ENCODE peak calls at places on chromosomes 4 and X, in five cellular contexts. V is GM13976, W is breast epithelium, Y is GM20000, U is heart right ventricle. G is an unnamed sample.

GRCh38 chrX:129736491-129736890 is 2.3 kb upstream of the XPNPEP2 start:
- DNase-seq in V (no peak), W (no peak), Y (no peak), U (no peak), G (no peak)

GRCh38 chr4:165874799-165875371 is 1.8 kb downstream of the TLL1 start:
- DNase-seq in V (no peak), W (no peak), Y (no peak), U (peak; percentile 36), G (peak; percentile 46)

GRCh38 chr4:109985993-109986640 is 73.4 kb downstream of the EGF start:
- DNase-seq in V (no peak), W (no peak), Y (no peak), U (no peak), G (no peak)

GRCh38 chrX:74853255-74853654 is 72.0 kb downstream of the NEXMIF start:
- DNase-seq in V (no peak), W (no peak), Y (no peak), U (no peak), G (no peak)

GRCh38 chrX:129930941-129931410 is 25.0 kb downstream of the UTP14A start:
- DNase-seq in V (no peak), W (no peak), Y (no peak), U (no peak), G (no peak)

GRCh38 chrX:129510331-129510730 is 13.0 kb downstream of the SMARCA1 start:
- DNase-seq in V (no peak), W (no peak), Y (no peak), U (no peak), G (no peak)

GRCh38 chrX:119667111-119667928 is 25.6 kb downstream of the SEPTIN6 start:
- DNase-seq in V (no peak), W (no peak), Y (no peak), U (no peak), G (no peak)

GRCh38 chrX:134753185-134754008 is 95.1 kb upstream of the PLAC1 start:
- DNase-seq in V (no peak), W (no peak), Y (no peak), U (no peak), G (no peak)

GRCh38 chr4:8220661-8221446 is 21.8 kb downstream of the SH3TC1 start:
- DNase-seq in V (no peak), W (no peak), Y (no peak), U (no peak), G (no peak)

GRCh38 chrX:79079477-79079876 is 65.0 kb upstream of the GPR174 start:
- DNase-seq in V (no peak), W (no peak), Y (no peak), U (no peak), G (no peak)

GRCh38 chr4:15729910-15730533 is 27.2 kb downstream of the BST1 start:
- DNase-seq in V (peak; percentile 61), W (no peak), Y (peak; percentile 59), U (no peak), G (no peak)

GRCh38 chr4:139452000-139452399 is 1.9 kb upstream of the RAB33B start:
- DNase-seq in V (no peak), W (no peak), Y (no peak), U (no peak), G (no peak)

GRCh38 chr4:139454646-139455045 is 725 bp downstream of the RAB33B start:
- DNase-seq in V (no peak), W (no peak), Y (no peak), U (no peak), G (no peak)

GRCh38 chr4:139453041-139453370 is 915 bp upstream of the RAB33B start:
- DNase-seq in V (peak; percentile 71), W (no peak), Y (peak; percentile 77), U (no peak), G (no peak)

GRCh38 chr4:139454111-139454600 is at the start of gene RAB33B:
- DNase-seq in V (no peak), W (no peak), Y (no peak), U (no peak), G (no peak)

DNA sequence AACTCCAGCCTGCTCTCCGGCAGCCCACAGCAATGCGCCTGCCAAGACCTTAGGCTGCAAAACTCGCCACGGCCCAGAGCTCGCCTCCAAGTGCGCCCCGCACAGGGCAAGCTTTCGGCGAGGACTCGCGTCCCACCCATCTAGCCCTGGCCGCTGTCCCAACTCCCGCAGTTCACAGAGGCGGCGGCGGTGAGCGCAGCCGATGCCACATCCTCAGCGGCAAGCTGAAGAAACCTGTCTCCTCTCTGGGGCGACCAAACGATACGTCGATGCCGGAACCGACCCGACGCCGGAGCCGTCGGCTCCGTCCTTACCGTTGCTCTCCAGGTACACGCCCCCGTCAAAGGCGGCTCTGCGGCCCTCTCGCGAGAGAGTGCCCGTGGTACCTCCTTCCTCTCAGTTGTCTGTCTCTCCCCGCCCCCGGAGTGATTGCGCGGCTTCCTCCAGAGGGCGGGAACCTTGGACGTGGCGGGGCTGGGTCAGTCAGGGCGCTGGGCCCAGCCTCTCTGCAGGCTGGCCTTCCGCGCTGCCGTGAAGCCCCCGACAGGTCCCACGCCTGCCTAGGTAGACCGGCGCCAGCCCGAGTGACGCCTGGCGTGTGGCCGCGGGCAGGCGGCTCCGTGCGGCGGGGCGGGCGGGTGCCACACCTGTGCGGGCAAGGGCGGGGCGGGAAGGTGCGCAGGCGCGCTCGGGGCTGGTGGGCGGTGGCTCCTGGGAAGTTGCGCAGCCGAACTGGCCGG is 380 bp upstream of the RAB33B start:
- DNase-seq in V (peak; percentile 96), W (peak; percentile 98), Y (peak; percentile 95), U (peak; percentile 98), G (peak; percentile 96)
- TF ChIP-seq CTCF in V (peak; percentile 19), W (peak; percentile 2), Y (no peak), U (no peak), G (no peak)

GRCh38 chrX:144722307-144722706 is 525.0 kb upstream of the SPANXN1 start:
- DNase-seq in V (no peak), W (no peak), Y (no peak), U (no peak), G (peak; percentile 18)
- TF ChIP-seq CTCF in V (no peak), W (no peak), Y (no peak), U (no peak), G (no peak)

DNA sequence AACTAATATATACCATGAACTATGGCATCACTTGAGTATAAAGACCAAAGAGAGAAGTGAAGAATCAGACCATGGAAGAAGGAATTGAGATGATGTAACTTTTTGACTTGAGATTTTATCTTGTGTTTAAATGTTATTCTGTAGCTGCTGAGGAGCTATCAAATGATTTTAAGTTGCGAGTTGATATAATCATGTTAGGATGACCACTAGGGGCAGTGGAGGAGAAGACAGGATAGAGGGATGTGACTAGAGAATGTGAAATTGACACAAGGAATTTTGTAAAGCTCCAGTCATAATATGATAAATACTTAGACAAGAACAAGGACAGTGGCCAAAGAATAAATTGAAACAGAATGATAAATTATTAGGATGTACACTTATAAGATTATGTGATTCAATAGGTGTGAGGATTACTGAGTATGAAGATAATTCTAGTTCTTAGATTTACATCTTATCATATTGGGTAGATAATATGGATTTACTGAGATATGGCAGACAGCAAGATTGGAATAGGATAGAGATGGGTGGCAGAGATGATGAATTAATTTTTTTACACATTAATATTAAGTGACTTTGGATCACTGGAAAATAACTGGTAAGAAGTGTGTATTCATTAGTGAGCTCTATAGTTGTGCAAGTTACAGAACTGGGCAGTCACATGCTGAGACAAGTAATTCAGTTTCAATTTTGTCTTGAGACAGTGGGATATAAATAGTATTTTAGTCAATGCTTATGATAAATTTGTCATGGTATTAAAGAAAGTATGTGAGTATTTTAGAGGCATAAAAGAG is 816.0 kb upstream of the PCDH10 start:
- DNase-seq in V (no peak), W (no peak), Y (no peak), U (no peak), G (no peak)
- TF ChIP-seq CTCF in V (no peak), W (no peak), Y (no peak), U (no peak), G (peak; percentile 65)

GRCh38 chr4:169311643-169312365 is 41.0 kb upstream of the SH3RF1 start:
- DNase-seq in V (peak; percentile 58), W (no peak), Y (peak; percentile 64), U (no peak), G (peak; percentile 44)
- TF ChIP-seq CTCF in V (peak; percentile 27), W (no peak), Y (peak; percentile 7), U (peak; percentile 43), G (peak; percentile 56)

DNA sequence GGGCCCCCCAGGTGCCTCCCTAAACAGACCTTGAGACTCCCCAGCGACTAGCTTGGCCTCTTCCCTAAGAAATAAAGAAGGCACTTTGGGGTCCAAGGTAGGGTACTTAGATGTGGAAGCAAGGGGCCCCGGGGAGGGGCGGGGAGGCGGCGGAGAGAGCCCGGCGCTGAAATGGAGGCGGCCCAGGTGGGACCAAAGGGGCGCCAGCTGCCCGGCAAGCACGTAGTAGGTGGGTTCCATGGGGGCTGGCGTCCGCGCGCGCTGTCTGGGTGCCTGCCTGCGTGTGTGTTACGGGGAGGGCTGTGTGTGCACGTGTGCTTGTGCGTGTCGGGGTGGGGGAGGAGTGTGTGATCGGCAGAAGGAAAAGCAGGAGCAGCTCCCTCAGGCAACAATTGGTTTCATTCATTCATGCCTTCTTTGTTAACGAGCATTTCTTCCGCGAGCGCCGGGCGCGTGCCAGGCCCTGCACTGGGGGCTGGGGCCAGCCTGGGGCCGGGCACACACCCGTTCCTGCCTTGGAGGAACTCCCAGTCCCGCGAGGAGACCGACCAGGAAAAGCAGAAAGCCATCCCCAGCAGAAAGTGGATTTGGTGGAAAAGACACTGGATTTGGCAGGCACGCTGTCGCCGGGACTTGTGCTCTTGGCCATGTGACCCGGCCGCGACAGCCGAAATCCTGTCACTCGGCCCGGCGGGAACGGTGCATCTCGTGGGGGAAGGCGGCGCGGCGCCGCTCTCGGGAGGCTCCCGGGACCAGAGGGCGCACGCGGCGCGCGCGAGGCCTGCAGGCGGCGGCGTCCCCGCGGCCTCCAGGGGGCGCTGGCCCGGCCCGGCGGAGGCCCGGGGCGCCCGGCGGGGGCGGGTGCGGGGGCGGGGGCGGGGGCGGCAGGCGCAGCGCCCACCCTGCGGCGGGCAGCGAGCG is 3.3 kb upstream of the DUSP9 start:
- DNase-seq in V (peak; percentile 66), W (no peak), Y (peak; percentile 68), U (no peak), G (no peak)
- TF ChIP-seq CTCF in V (no peak), W (no peak), Y (peak; percentile 20), U (no peak), G (peak; percentile 40)

G was measured in glutamatergic neuron.